ENCODE peak calls at places on chromosomes 3 and 15, in five cellular contexts. F is lower lobe of right lung, U is epithelial cell of proximal tubule, P is GM12865, W is breast epithelium. H is an unnamed sample.

GRCh38 chr3:152836269-152836668 is 1.3 kb downstream of the P2RY1 start:
- DNase-seq in F (no peak), U (no peak), P (no peak), W (no peak), H (no peak)

GRCh38 chr3:138441742-138442141 is 7.3 kb downstream of the ESYT3 start:
- DNase-seq in F (no peak), U (no peak), P (no peak), W (no peak), H (peak; percentile 46)

GRCh38 chr3:29906906-29907305 is 626.0 kb downstream of the RBMS3 start:
- DNase-seq in F (no peak), U (no peak), P (no peak), W (no peak), H (no peak)

GRCh38 chr3:190825389-190826016 is 37.0 kb downstream of the GMNC start:
- DNase-seq in F (no peak), U (peak; percentile 63), P (no peak), W (no peak), H (no peak)

GRCh38 chr3:137134431-137134830 is 176.6 kb downstream of the IL20RB start:
- DNase-seq in F (no peak), U (no peak), P (no peak), W (no peak), H (no peak)

GRCh38 chr15:55108858-55109518 is 87.8 kb downstream of the RSL24D1 start:
- DNase-seq in F (peak; percentile 73), U (peak; percentile 7), P (peak; percentile 81), W (peak; percentile 73), H (peak; percentile 33)

GRCh38 chr3:25153561-25153960 is 274.5 kb upstream of the RARB start:
- DNase-seq in F (no peak), U (no peak), P (no peak), W (no peak), H (no peak)

GRCh38 chr3:194682651-194683310 is 2.9 kb upstream of the FAM43A start:
- DNase-seq in F (peak; percentile 60), U (peak; percentile 56), P (peak; percentile 89), W (peak; percentile 75), H (peak; percentile 88)

GRCh38 chr3:70550723-70551319 is 238.4 kb upstream of the MDFIC2 start:
- DNase-seq in F (peak; percentile 73), U (no peak), P (peak; percentile 56), W (peak; percentile 75), H (peak; percentile 68)

GRCh38 chr3:171944109-171945016 is 95.0 kb upstream of the FNDC3B start:
- DNase-seq in F (no peak), U (no peak), P (no peak), W (no peak), H (no peak)

GRCh38 chr3:31114929-31115283 is 220.4 kb upstream of the GADL1 start:
- DNase-seq in F (no peak), U (no peak), P (no peak), W (no peak), H (peak; percentile 8)

GRCh38 chr3:154758109-154758868 is 321.8 kb upstream of the MME start:
- DNase-seq in F (no peak), U (peak; percentile 7), P (no peak), W (no peak), H (peak; percentile 65)

GRCh38 chr3:161171113-161171512 is 50.0 kb upstream of the NMD3 start:
- DNase-seq in F (no peak), U (peak; percentile 73), P (no peak), W (no peak), H (peak; percentile 87)

GRCh38 chr3:11346416-11346815 is 74.2 kb downstream of the ATG7 start:
- DNase-seq in F (no peak), U (no peak), P (no peak), W (no peak), H (peak; percentile 38)

GRCh38 chr3:111385971-111386495 is 156.0 kb upstream of the CD96 start:
- DNase-seq in F (no peak), U (no peak), P (no peak), W (no peak), H (no peak)

GRCh38 chr15:63909819-63910437 is 76.2 kb upstream of the HERC1 start:
- DNase-seq in F (no peak), U (no peak), P (no peak), W (no peak), H (peak; percentile 76)

GRCh38 chr15:63912061-63912615 is 78.4 kb upstream of the HERC1 start:
- DNase-seq in F (no peak), U (no peak), P (no peak), W (no peak), H (no peak)

GRCh38 chr15:63908986-63909385 is 75.2 kb upstream of the HERC1 start:
- DNase-seq in F (no peak), U (no peak), P (no peak), W (no peak), H (no peak)

GRCh38 chr15:63913786-63914185 is 80.0 kb upstream of the HERC1 start:
- DNase-seq in F (no peak), U (no peak), P (no peak), W (no peak), H (no peak)

GRCh38 chr15:63911160-63911559 is 77.4 kb upstream of the HERC1 start:
- DNase-seq in F (no peak), U (no peak), P (no peak), W (no peak), H (no peak)
- TF ChIP-seq CTCF in F (no peak), U (no peak), P (no peak), W (no peak), H (no peak)

GRCh38 chr3:60142009-60142408 is 1092.2 kb upstream of the CFAP20DC start:
- DNase-seq in F (no peak), U (no peak), P (no peak), W (no peak), H (no peak)
- H3K4me3 ChIP-seq in F (no peak overlapping the region), U (no peak overlapping the region), P (no peak overlapping the region), W (no peak overlapping the region), H (no peak overlapping the region)

GRCh38 chr15:60299452-60300047 is 98.2 kb downstream of the ANXA2 start:
- DNase-seq in F (no peak), U (no peak), P (no peak), W (peak; percentile 61), H (peak; percentile 6)
- TF ChIP-seq CTCF in F (peak; percentile 20), U (no peak), P (no peak), W (peak; percentile 42), H (peak; percentile 20)

DNA sequence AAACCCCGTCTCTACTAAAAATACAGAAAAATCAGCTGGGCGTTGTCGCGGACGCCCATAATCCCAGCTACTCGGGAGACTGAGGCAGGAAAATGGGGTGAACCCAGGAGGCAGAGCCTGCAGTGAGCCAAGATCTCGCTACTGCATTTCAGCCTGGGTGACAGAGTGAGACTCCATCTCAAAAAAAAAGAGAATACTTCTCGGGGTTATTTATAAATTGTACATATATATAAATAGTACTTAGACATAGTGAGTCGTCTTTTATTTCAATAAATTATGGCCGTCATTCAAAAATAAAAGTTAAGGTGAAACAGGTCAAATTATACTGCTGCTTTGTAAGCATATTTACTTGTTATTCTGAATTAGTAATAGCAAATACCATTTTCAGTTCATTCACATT is 12.1 kb upstream of the EBLN2 start:
- DNase-seq in F (no peak), U (no peak), P (no peak), W (no peak), H (no peak)
- H3K4me3 ChIP-seq in F (no peak overlapping the region), U (no peak overlapping the region), P (no peak overlapping the region), W (no peak overlapping the region), H (no peak overlapping the region)

GRCh38 chr3:156176629-156177210 is 56.3 kb downstream of the KCNAB1 start:
- DNase-seq in F (no peak), U (no peak), P (no peak), W (no peak), H (no peak)

GRCh38 chr3:156175570-156175969 is 55.2 kb downstream of the KCNAB1 start:
- DNase-seq in F (no peak), U (no peak), P (no peak), W (no peak), H (peak; percentile 75)

GRCh38 chr3:156172536-156172935 is 52.2 kb downstream of the KCNAB1 start:
- DNase-seq in F (no peak), U (no peak), P (peak; percentile 14), W (no peak), H (no peak)

GRCh38 chr3:156176048-156176447 is 55.7 kb downstream of the KCNAB1 start:
- DNase-seq in F (no peak), U (no peak), P (no peak), W (no peak), H (no peak)

GRCh38 chr3:156174229-156174847 is 54.0 kb downstream of the KCNAB1 start:
- DNase-seq in F (no peak), U (no peak), P (peak; percentile 14), W (no peak), H (peak; percentile 69)
- TF ChIP-seq CTCF in F (peak; percentile 7), U (peak; percentile 80), P (peak; percentile 1), W (no peak), H (peak; percentile 58)

H was measured in astrocyte of the spinal cord.